ENCODE peak calls at places on chromosome 16, in eight cellular contexts. One of them, this sample, is unnamed.

GRCh38 chr16:85750827-85751641 is at the start of gene C16orf74:
- DNase-seq in COR-L47: no peak
- DNase-seq in thyroid gland: peak
- DNase-seq in NCI-H774: no peak
- DNase-seq in HCT116: no peak
- DNase-seq in stimulated activated CD8-positive, alpha-beta memory T cell treated with anti-CD3 and anti-CD28 coated beads, Interleukin-4, amount 100 ng/mL, for 24 hours: no peak
- DNase-seq in stimulated activated naive B cell treated with anti-CD40 and anti-IgM and Interleukin-4, amounts not matched to agents 10 μg/mL and 1 μg/mL and 100 μg/mL, for 72 hours: peak
- DNase-seq in lower leg skin: no peak
- DNase-seq in this sample: peak

GRCh38 chr16:70687671-70688265 is 1.9 kb upstream of the MTSS2 start:
- DNase-seq in thyroid gland: no peak
- DNase-seq in stimulated activated naive B cell treated with anti-CD40 and anti-IgM and Interleukin-4, amounts not matched to agents 10 μg/mL and 1 μg/mL and 100 μg/mL, for 72 hours: no peak
- DNase-seq in lower leg skin: no peak
- DNase-seq in HCT116: no peak
- DNase-seq in COR-L47: no peak
- DNase-seq in stimulated activated CD8-positive, alpha-beta memory T cell treated with anti-CD3 and anti-CD28 coated beads, Interleukin-4, amount 100 ng/mL, for 24 hours: no peak
- DNase-seq in NCI-H774: no peak
- DNase-seq in this sample: no peak

GRCh38 chr16:2954647-2955381 is 9.3 kb upstream of the KREMEN2 start:
- DNase-seq in stimulated activated CD8-positive, alpha-beta memory T cell treated with anti-CD3 and anti-CD28 coated beads, Interleukin-4, amount 100 ng/mL, for 24 hours: no peak
- DNase-seq in COR-L47: peak
- DNase-seq in NCI-H774: no peak
- DNase-seq in HCT116: no peak
- DNase-seq in lower leg skin: no peak
- DNase-seq in stimulated activated naive B cell treated with anti-CD40 and anti-IgM and Interleukin-4, amounts not matched to agents 10 μg/mL and 1 μg/mL and 100 μg/mL, for 72 hours: no peak
- DNase-seq in thyroid gland: no peak
- DNase-seq in this sample: no peak

GRCh38 chr16:25279491-25279890 is 21.8 kb upstream of the ZKSCAN2 start:
- DNase-seq in NCI-H774: no peak
- DNase-seq in COR-L47: no peak
- DNase-seq in thyroid gland: no peak
- DNase-seq in lower leg skin: no peak
- DNase-seq in stimulated activated CD8-positive, alpha-beta memory T cell treated with anti-CD3 and anti-CD28 coated beads, Interleukin-4, amount 100 ng/mL, for 24 hours: no peak
- DNase-seq in stimulated activated naive B cell treated with anti-CD40 and anti-IgM and Interleukin-4, amounts not matched to agents 10 μg/mL and 1 μg/mL and 100 μg/mL, for 72 hours: no peak
- DNase-seq in HCT116: no peak
- DNase-seq in this sample: no peak

GRCh38 chr16:49488336-49488735 is 114.7 kb downstream of the C16orf78 start:
- DNase-seq in stimulated activated naive B cell treated with anti-CD40 and anti-IgM and Interleukin-4, amounts not matched to agents 10 μg/mL and 1 μg/mL and 100 μg/mL, for 72 hours: no peak
- DNase-seq in thyroid gland: no peak
- DNase-seq in stimulated activated CD8-positive, alpha-beta memory T cell treated with anti-CD3 and anti-CD28 coated beads, Interleukin-4, amount 100 ng/mL, for 24 hours: no peak
- DNase-seq in HCT116: no peak
- DNase-seq in COR-L47: no peak
- DNase-seq in NCI-H774: no peak
- DNase-seq in lower leg skin: no peak
- DNase-seq in this sample: no peak

GRCh38 chr16:54402270-54402669 is 115.7 kb upstream of the IRX3 start:
- DNase-seq in stimulated activated CD8-positive, alpha-beta memory T cell treated with anti-CD3 and anti-CD28 coated beads, Interleukin-4, amount 100 ng/mL, for 24 hours: no peak
- DNase-seq in lower leg skin: no peak
- DNase-seq in COR-L47: no peak
- DNase-seq in stimulated activated naive B cell treated with anti-CD40 and anti-IgM and Interleukin-4, amounts not matched to agents 10 μg/mL and 1 μg/mL and 100 μg/mL, for 72 hours: no peak
- DNase-seq in thyroid gland: no peak
- DNase-seq in NCI-H774: no peak
- DNase-seq in HCT116: no peak
- DNase-seq in this sample: peak

GRCh38 chr16:13995194-13995593 is 75.2 kb downstream of the ERCC4 start:
- DNase-seq in stimulated activated CD8-positive, alpha-beta memory T cell treated with anti-CD3 and anti-CD28 coated beads, Interleukin-4, amount 100 ng/mL, for 24 hours: no peak
- DNase-seq in COR-L47: no peak
- DNase-seq in stimulated activated naive B cell treated with anti-CD40 and anti-IgM and Interleukin-4, amounts not matched to agents 10 μg/mL and 1 μg/mL and 100 μg/mL, for 72 hours: no peak
- DNase-seq in HCT116: no peak
- DNase-seq in NCI-H774: no peak
- DNase-seq in thyroid gland: no peak
- DNase-seq in lower leg skin: peak
- DNase-seq in this sample: no peak

GRCh38 chr16:84052071-84052622 is 9.6 kb upstream of the SLC38A8 start:
- DNase-seq in COR-L47: no peak
- DNase-seq in stimulated activated naive B cell treated with anti-CD40 and anti-IgM and Interleukin-4, amounts not matched to agents 10 μg/mL and 1 μg/mL and 100 μg/mL, for 72 hours: no peak
- DNase-seq in thyroid gland: no peak
- DNase-seq in HCT116: no peak
- DNase-seq in NCI-H774: no peak
- DNase-seq in stimulated activated CD8-positive, alpha-beta memory T cell treated with anti-CD3 and anti-CD28 coated beads, Interleukin-4, amount 100 ng/mL, for 24 hours: no peak
- DNase-seq in lower leg skin: peak
- DNase-seq in this sample: no peak

GRCh38 chr16:80583466-80583865 is 42.7 kb downstream of the DYNLRB2 start:
- DNase-seq in lower leg skin: peak
- DNase-seq in COR-L47: no peak
- DNase-seq in HCT116: no peak
- DNase-seq in NCI-H774: no peak
- DNase-seq in thyroid gland: no peak
- DNase-seq in stimulated activated CD8-positive, alpha-beta memory T cell treated with anti-CD3 and anti-CD28 coated beads, Interleukin-4, amount 100 ng/mL, for 24 hours: peak
- DNase-seq in stimulated activated naive B cell treated with anti-CD40 and anti-IgM and Interleukin-4, amounts not matched to agents 10 μg/mL and 1 μg/mL and 100 μg/mL, for 72 hours: peak
- DNase-seq in this sample: peak

GRCh38 chr16:56879276-56879675 is 14.3 kb downstream of the SLC12A3 start:
- DNase-seq in stimulated activated naive B cell treated with anti-CD40 and anti-IgM and Interleukin-4, amounts not matched to agents 10 μg/mL and 1 μg/mL and 100 μg/mL, for 72 hours: no peak
- DNase-seq in HCT116: no peak
- DNase-seq in COR-L47: no peak
- DNase-seq in thyroid gland: no peak
- DNase-seq in lower leg skin: no peak
- DNase-seq in NCI-H774: no peak
- DNase-seq in stimulated activated CD8-positive, alpha-beta memory T cell treated with anti-CD3 and anti-CD28 coated beads, Interleukin-4, amount 100 ng/mL, for 24 hours: no peak
- DNase-seq in this sample: no peak

GRCh38 chr16:87603684-87604571 is 1.6 kb downstream of the JPH3 start:
- DNase-seq in HCT116: no peak
- DNase-seq in lower leg skin: no peak
- DNase-seq in NCI-H774: no peak
- DNase-seq in thyroid gland: no peak
- DNase-seq in stimulated activated naive B cell treated with anti-CD40 and anti-IgM and Interleukin-4, amounts not matched to agents 10 μg/mL and 1 μg/mL and 100 μg/mL, for 72 hours: no peak
- DNase-seq in COR-L47: peak
- DNase-seq in stimulated activated CD8-positive, alpha-beta memory T cell treated with anti-CD3 and anti-CD28 coated beads, Interleukin-4, amount 100 ng/mL, for 24 hours: no peak
- DNase-seq in this sample: no peak

GRCh38 chr16:87492241-87492635 is 586 bp downstream of the ZCCHC14 start:
- DNase-seq in stimulated activated naive B cell treated with anti-CD40 and anti-IgM and Interleukin-4, amounts not matched to agents 10 μg/mL and 1 μg/mL and 100 μg/mL, for 72 hours: no peak
- DNase-seq in thyroid gland: no peak
- DNase-seq in stimulated activated CD8-positive, alpha-beta memory T cell treated with anti-CD3 and anti-CD28 coated beads, Interleukin-4, amount 100 ng/mL, for 24 hours: no peak
- DNase-seq in NCI-H774: no peak
- DNase-seq in lower leg skin: no peak
- DNase-seq in COR-L47: no peak
- DNase-seq in HCT116: no peak
- DNase-seq in this sample: no peak

GRCh38 chr16:62370445-62370844 is 334.2 kb upstream of the CDH8 start:
- DNase-seq in HCT116: no peak
- DNase-seq in lower leg skin: no peak
- DNase-seq in stimulated activated naive B cell treated with anti-CD40 and anti-IgM and Interleukin-4, amounts not matched to agents 10 μg/mL and 1 μg/mL and 100 μg/mL, for 72 hours: no peak
- DNase-seq in thyroid gland: no peak
- DNase-seq in COR-L47: no peak
- DNase-seq in stimulated activated CD8-positive, alpha-beta memory T cell treated with anti-CD3 and anti-CD28 coated beads, Interleukin-4, amount 100 ng/mL, for 24 hours: no peak
- DNase-seq in NCI-H774: no peak
- DNase-seq in this sample: no peak

GRCh38 chr16:78654929-78655328 is 555.5 kb downstream of the WWOX start:
- DNase-seq in lower leg skin: no peak
- DNase-seq in stimulated activated naive B cell treated with anti-CD40 and anti-IgM and Interleukin-4, amounts not matched to agents 10 μg/mL and 1 μg/mL and 100 μg/mL, for 72 hours: no peak
- DNase-seq in stimulated activated CD8-positive, alpha-beta memory T cell treated with anti-CD3 and anti-CD28 coated beads, Interleukin-4, amount 100 ng/mL, for 24 hours: no peak
- DNase-seq in NCI-H774: no peak
- DNase-seq in thyroid gland: no peak
- DNase-seq in COR-L47: peak
- DNase-seq in HCT116: no peak
- DNase-seq in this sample: no peak

GRCh38 chr16:73912311-73912710 is 384.3 kb upstream of the PSMD7 start:
- DNase-seq in stimulated activated naive B cell treated with anti-CD40 and anti-IgM and Interleukin-4, amounts not matched to agents 10 μg/mL and 1 μg/mL and 100 μg/mL, for 72 hours: no peak
- DNase-seq in thyroid gland: peak
- DNase-seq in NCI-H774: no peak
- DNase-seq in COR-L47: no peak
- DNase-seq in HCT116: no peak
- DNase-seq in stimulated activated CD8-positive, alpha-beta memory T cell treated with anti-CD3 and anti-CD28 coated beads, Interleukin-4, amount 100 ng/mL, for 24 hours: no peak
- DNase-seq in lower leg skin: no peak
- DNase-seq in this sample: no peak

GRCh38 chr16:9328386-9328785 is 236.9 kb downstream of the HAPSTR1 start:
- DNase-seq in thyroid gland: no peak
- DNase-seq in stimulated activated naive B cell treated with anti-CD40 and anti-IgM and Interleukin-4, amounts not matched to agents 10 μg/mL and 1 μg/mL and 100 μg/mL, for 72 hours: no peak
- DNase-seq in NCI-H774: no peak
- DNase-seq in lower leg skin: peak
- DNase-seq in stimulated activated CD8-positive, alpha-beta memory T cell treated with anti-CD3 and anti-CD28 coated beads, Interleukin-4, amount 100 ng/mL, for 24 hours: no peak
- DNase-seq in COR-L47: no peak
- DNase-seq in HCT116: no peak
- DNase-seq in this sample: no peak

GRCh38 chr16:84715854-84716253 is 16.1 kb downstream of the USP10 start:
- DNase-seq in lower leg skin: peak
- DNase-seq in COR-L47: no peak
- DNase-seq in stimulated activated CD8-positive, alpha-beta memory T cell treated with anti-CD3 and anti-CD28 coated beads, Interleukin-4, amount 100 ng/mL, for 24 hours: no peak
- DNase-seq in NCI-H774: no peak
- DNase-seq in thyroid gland: no peak
- DNase-seq in HCT116: no peak
- DNase-seq in stimulated activated naive B cell treated with anti-CD40 and anti-IgM and Interleukin-4, amounts not matched to agents 10 μg/mL and 1 μg/mL and 100 μg/mL, for 72 hours: no peak
- DNase-seq in this sample: no peak

GRCh38 chr16:85395207-85395912 is 217.8 kb upstream of the GSE1 start:
- DNase-seq in stimulated activated CD8-positive, alpha-beta memory T cell treated with anti-CD3 and anti-CD28 coated beads, Interleukin-4, amount 100 ng/mL, for 24 hours: no peak
- DNase-seq in COR-L47: peak
- DNase-seq in lower leg skin: no peak
- DNase-seq in NCI-H774: no peak
- DNase-seq in HCT116: peak
- DNase-seq in stimulated activated naive B cell treated with anti-CD40 and anti-IgM and Interleukin-4, amounts not matched to agents 10 μg/mL and 1 μg/mL and 100 μg/mL, for 72 hours: peak
- DNase-seq in thyroid gland: peak
- DNase-seq in this sample: peak

GRCh38 chr16:4179763-4180260 is 62.1 kb downstream of the SRL start:
- DNase-seq in COR-L47: no peak
- DNase-seq in thyroid gland: no peak
- DNase-seq in stimulated activated naive B cell treated with anti-CD40 and anti-IgM and Interleukin-4, amounts not matched to agents 10 μg/mL and 1 μg/mL and 100 μg/mL, for 72 hours: no peak
- DNase-seq in lower leg skin: no peak
- DNase-seq in HCT116: no peak
- DNase-seq in stimulated activated CD8-positive, alpha-beta memory T cell treated with anti-CD3 and anti-CD28 coated beads, Interleukin-4, amount 100 ng/mL, for 24 hours: no peak
- DNase-seq in NCI-H774: no peak
- DNase-seq in this sample: no peak

GRCh38 chr16:16025214-16025968 is 76.0 kb downstream of the ABCC1 start:
- DNase-seq in COR-L47: no peak
- DNase-seq in thyroid gland: no peak
- DNase-seq in stimulated activated naive B cell treated with anti-CD40 and anti-IgM and Interleukin-4, amounts not matched to agents 10 μg/mL and 1 μg/mL and 100 μg/mL, for 72 hours: peak
- DNase-seq in stimulated activated CD8-positive, alpha-beta memory T cell treated with anti-CD3 and anti-CD28 coated beads, Interleukin-4, amount 100 ng/mL, for 24 hours: peak
- DNase-seq in HCT116: no peak
- DNase-seq in lower leg skin: no peak
- DNase-seq in NCI-H774: no peak
- DNase-seq in this sample: peak

GRCh38 chr16:21685034-21685455 is 21.3 kb downstream of the OTOA start:
- DNase-seq in thyroid gland: no peak
- DNase-seq in stimulated activated CD8-positive, alpha-beta memory T cell treated with anti-CD3 and anti-CD28 coated beads, Interleukin-4, amount 100 ng/mL, for 24 hours: no peak
- DNase-seq in NCI-H774: no peak
- DNase-seq in lower leg skin: no peak
- DNase-seq in stimulated activated naive B cell treated with anti-CD40 and anti-IgM and Interleukin-4, amounts not matched to agents 10 μg/mL and 1 μg/mL and 100 μg/mL, for 72 hours: no peak
- DNase-seq in COR-L47: no peak
- DNase-seq in HCT116: no peak
- DNase-seq in this sample: peak

GRCh38 chr16:67528870-67529638 is 425 bp downstream of the RIPOR1 start:
- DNase-seq in stimulated activated naive B cell treated with anti-CD40 and anti-IgM and Interleukin-4, amounts not matched to agents 10 μg/mL and 1 μg/mL and 100 μg/mL, for 72 hours: no peak
- DNase-seq in HCT116: no peak
- DNase-seq in stimulated activated CD8-positive, alpha-beta memory T cell treated with anti-CD3 and anti-CD28 coated beads, Interleukin-4, amount 100 ng/mL, for 24 hours: no peak
- DNase-seq in lower leg skin: peak
- DNase-seq in NCI-H774: no peak
- DNase-seq in thyroid gland: peak
- DNase-seq in COR-L47: peak
- DNase-seq in this sample: peak

GRCh38 chr16:83701494-83701893 is 106.3 kb upstream of the HSBP1 start:
- DNase-seq in lower leg skin: peak
- DNase-seq in NCI-H774: no peak
- DNase-seq in stimulated activated CD8-positive, alpha-beta memory T cell treated with anti-CD3 and anti-CD28 coated beads, Interleukin-4, amount 100 ng/mL, for 24 hours: no peak
- DNase-seq in thyroid gland: peak
- DNase-seq in stimulated activated naive B cell treated with anti-CD40 and anti-IgM and Interleukin-4, amounts not matched to agents 10 μg/mL and 1 μg/mL and 100 μg/mL, for 72 hours: no peak
- DNase-seq in HCT116: no peak
- DNase-seq in COR-L47: no peak
- DNase-seq in this sample: peak

GRCh38 chr16:27405546-27406451 is 3.8 kb downstream of the IL21R start:
- DNase-seq in HCT116: no peak
- DNase-seq in stimulated activated naive B cell treated with anti-CD40 and anti-IgM and Interleukin-4, amounts not matched to agents 10 μg/mL and 1 μg/mL and 100 μg/mL, for 72 hours: peak
- DNase-seq in COR-L47: no peak
- DNase-seq in lower leg skin: peak
- DNase-seq in NCI-H774: no peak
- DNase-seq in stimulated activated CD8-positive, alpha-beta memory T cell treated with anti-CD3 and anti-CD28 coated beads, Interleukin-4, amount 100 ng/mL, for 24 hours: peak
- DNase-seq in thyroid gland: no peak
- DNase-seq in this sample: peak

GRCh38 chr16:3458278-3458851 is 14.9 kb downstream of the NAA60 start:
- DNase-seq in stimulated activated CD8-positive, alpha-beta memory T cell treated with anti-CD3 and anti-CD28 coated beads, Interleukin-4, amount 100 ng/mL, for 24 hours: no peak
- DNase-seq in lower leg skin: peak
- DNase-seq in thyroid gland: peak
- DNase-seq in HCT116: no peak
- DNase-seq in NCI-H774: no peak
- DNase-seq in COR-L47: no peak
- DNase-seq in stimulated activated naive B cell treated with anti-CD40 and anti-IgM and Interleukin-4, amounts not matched to agents 10 μg/mL and 1 μg/mL and 100 μg/mL, for 72 hours: no peak
- DNase-seq in this sample: peak

GRCh38 chr16:81107506-81107905 is 11.3 kb upstream of the GCSH start:
- DNase-seq in thyroid gland: no peak
- DNase-seq in stimulated activated CD8-positive, alpha-beta memory T cell treated with anti-CD3 and anti-CD28 coated beads, Interleukin-4, amount 100 ng/mL, for 24 hours: no peak
- DNase-seq in NCI-H774: no peak
- DNase-seq in lower leg skin: no peak
- DNase-seq in COR-L47: no peak
- DNase-seq in HCT116: no peak
- DNase-seq in stimulated activated naive B cell treated with anti-CD40 and anti-IgM and Interleukin-4, amounts not matched to agents 10 μg/mL and 1 μg/mL and 100 μg/mL, for 72 hours: no peak
- DNase-seq in this sample: no peak

GRCh38 chr16:57184890-57185445 is 871 bp downstream of the PSME3IP1 start:
- DNase-seq in HCT116: no peak
- DNase-seq in thyroid gland: no peak
- DNase-seq in NCI-H774: no peak
- DNase-seq in stimulated activated CD8-positive, alpha-beta memory T cell treated with anti-CD3 and anti-CD28 coated beads, Interleukin-4, amount 100 ng/mL, for 24 hours: no peak
- DNase-seq in COR-L47: no peak
- DNase-seq in lower leg skin: no peak
- DNase-seq in stimulated activated naive B cell treated with anti-CD40 and anti-IgM and Interleukin-4, amounts not matched to agents 10 μg/mL and 1 μg/mL and 100 μg/mL, for 72 hours: no peak
- DNase-seq in this sample: no peak

This sample was measured in astrocyte of the hippocampus.